ENCODE peak calls at places on chromosomes 13 and 19, in four cellular contexts. C is cardiac fibroblast, Y is A549, J is heart left ventricle. E is an unnamed sample.

GRCh38 chr13:77388944-77389616 is 62.2 kb upstream of the MYCBP2 start:
- DNase-seq in J (no peak), Y (no peak), C (no peak), E (no peak)

GRCh38 chr13:39602277-39602613 is 748 bp downstream of the LHFPL6 start:
- DNase-seq in C (no peak), J (no peak), Y (peak), E (no peak)

GRCh38 chr13:100394005-100394695 is 194.4 kb downstream of the GGACT start:
- DNase-seq in C (peak), Y (no peak), J (no peak), E (peak)

GRCh38 chr13:36096411-36097184 is 34.6 kb downstream of the DCLK1 start:
- DNase-seq in C (peak), J (no peak), Y (no peak), E (no peak)

GRCh38 chr13:109783815-109784589 is 2.4 kb downstream of the IRS2 start:
- DNase-seq in C (no peak), Y (no peak), J (no peak), E (no peak)

GRCh38 chr13:102591988-102592781 is 4.6 kb upstream of the TPP2 start:
- DNase-seq in J (peak), Y (peak), C (peak), E (peak)

GRCh38 chr19:42965204-42965603 is 28.2 kb upstream of the PSG7 start:
- DNase-seq in C (peak), Y (peak), J (no peak), E (peak)

GRCh38 chr13:67062160-67062559 is 168.0 kb downstream of the PCDH9 start:
- DNase-seq in J (no peak), C (no peak), Y (no peak), E (no peak)

GRCh38 chr13:75327132-75327505 is 154.8 kb downstream of the TBC1D4 start:
- DNase-seq in C (no peak), J (no peak), Y (no peak), E (no peak)

DNA sequence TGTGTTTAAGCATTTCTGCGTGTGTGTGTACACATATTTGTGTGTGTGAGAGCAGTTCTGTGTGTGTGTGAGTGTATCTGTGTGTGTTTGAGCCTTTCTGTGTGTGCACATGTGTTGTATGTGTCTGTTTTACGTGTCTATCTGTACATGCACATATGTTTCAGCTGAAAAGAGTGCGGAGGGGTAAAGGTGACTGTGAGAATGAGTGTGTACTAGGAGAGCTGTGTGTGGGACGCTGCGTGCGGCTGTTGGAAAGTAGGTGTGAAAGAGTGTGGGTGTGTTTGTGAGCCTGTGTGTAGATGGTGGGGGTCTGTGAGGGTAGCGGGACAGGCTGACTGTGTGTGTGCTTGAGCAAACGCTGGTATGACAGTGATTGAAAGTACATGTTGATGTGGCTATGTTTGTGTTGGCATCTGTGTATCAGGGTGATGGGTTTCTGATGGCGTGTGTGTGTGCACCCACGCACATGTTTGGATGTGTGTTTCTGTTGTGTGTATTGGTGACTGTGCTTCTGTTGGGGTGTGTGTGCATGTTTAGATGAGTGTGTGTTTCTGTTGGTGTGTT is 7.5 kb upstream of the TPM4 start:
- DNase-seq in C (no peak), Y (no peak), J (no peak), E (no peak)
- H3K4me3 ChIP-seq in C (peak), Y (no peak), J (no peak), E (peak)

GRCh38 chr19:10395003-10395402 is 8.3 kb downstream of the CDC37 start:
- DNase-seq in Y (no peak), C (no peak), J (no peak), E (no peak)

GRCh38 chr19:10398819-10399218 is 4.5 kb downstream of the CDC37 start:
- DNase-seq in C (no peak), Y (no peak), J (no peak), E (no peak)

GRCh38 chr19:10395436-10395835 is 7.9 kb downstream of the CDC37 start:
- DNase-seq in Y (no peak), J (no peak), C (no peak), E (no peak)

GRCh38 chr19:10393137-10393536 is 10.2 kb downstream of the CDC37 start:
- DNase-seq in Y (no peak), C (no peak), J (no peak), E (no peak)

GRCh38 chr19:10395853-10396355 is 7.4 kb downstream of the CDC37 start:
- DNase-seq in J (no peak), Y (no peak), C (no peak), E (no peak)
- TF ChIP-seq CTCF in J (no peak), Y (no peak), C (no peak), E (no peak)

DNA sequence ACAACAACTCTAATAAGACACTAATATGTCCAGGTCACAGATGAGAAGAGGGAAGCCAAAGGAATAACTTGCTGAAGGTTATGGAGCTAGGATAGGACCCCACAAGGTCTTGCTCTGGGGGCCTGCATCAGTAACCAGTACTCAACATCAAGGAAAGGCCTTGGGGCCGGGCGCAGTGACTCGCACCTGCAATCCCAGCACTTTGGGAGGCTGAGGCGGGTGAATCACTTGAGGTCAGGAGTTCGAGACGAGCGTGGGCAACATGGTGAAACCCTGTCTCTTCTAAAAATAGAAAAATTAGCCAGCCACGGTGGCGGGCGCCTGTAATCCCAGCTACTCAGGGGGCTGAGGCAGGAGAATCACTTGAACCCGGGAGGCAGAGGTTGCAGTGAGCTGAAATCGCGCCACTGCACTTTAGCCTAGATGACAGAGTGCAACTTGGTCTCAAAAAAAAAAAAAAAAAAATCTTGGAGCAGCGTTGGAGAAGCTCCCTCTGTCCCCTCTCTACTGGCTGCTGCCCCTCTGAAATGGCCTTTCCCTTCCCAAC is 1.8 kb downstream of the LONP1 start:
- DNase-seq in J (no peak), C (peak), Y (no peak), E (peak)
- H3K4me3 ChIP-seq in J (peak), C (peak), Y (peak), E (peak)

GRCh38 chr13:93218583-93218982 is 8.0 kb upstream of the GPC6 start:
- DNase-seq in J (no peak), C (no peak), Y (no peak), E (no peak)
- TF ChIP-seq CTCF in J (no peak), C (no peak), Y (no peak), E (no peak)

DNA sequence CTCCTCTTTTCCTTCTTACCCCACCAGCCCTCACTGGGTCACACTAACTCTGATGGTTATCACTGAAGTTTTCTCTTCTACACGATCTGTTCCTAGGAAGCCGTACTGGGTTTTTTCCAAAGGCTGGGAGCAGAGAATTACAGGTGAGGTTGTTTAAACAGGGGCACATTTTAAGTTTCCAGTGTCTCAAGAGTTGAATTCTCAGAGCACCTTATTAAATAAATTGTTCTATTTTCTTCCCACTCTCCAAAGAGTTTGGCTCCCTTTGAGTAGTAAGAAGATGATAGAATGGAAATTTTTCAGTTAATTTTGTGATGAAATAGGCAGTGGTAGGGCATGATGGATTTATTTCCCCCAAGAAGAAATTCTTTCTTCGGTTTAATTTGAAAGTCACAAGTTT is at the start of gene OR7D4:
- DNase-seq in J (no peak), C (no peak), Y (no peak), E (no peak)
- H3K4me3 ChIP-seq in J (no peak), C (no peak), Y (no peak), E (no peak)

GRCh38 chr19:19587776-19588175 is 30.7 kb downstream of the PBX4 start:
- DNase-seq in C (no peak), J (no peak), Y (no peak), E (no peak)
- TF ChIP-seq CTCF in C (no peak), J (no peak), Y (no peak), E (no peak)

GRCh38 chr13:21067794-21068193 is 6.4 kb upstream of the LATS2 start:
- DNase-seq in J (no peak), Y (no peak), C (no peak), E (no peak)

GRCh38 chr13:21071015-21071414 is 9.6 kb upstream of the LATS2 start:
- DNase-seq in Y (no peak), J (no peak), C (no peak), E (peak)

GRCh38 chr13:21066946-21067345 is 5.6 kb upstream of the LATS2 start:
- DNase-seq in Y (no peak), J (no peak), C (no peak), E (no peak)

GRCh38 chr13:21071894-21072293 is 10.5 kb upstream of the LATS2 start:
- DNase-seq in Y (no peak), J (no peak), C (no peak), E (peak)

GRCh38 chr13:21069561-21070004 is 8.2 kb upstream of the LATS2 start:
- DNase-seq in Y (peak), J (no peak), C (peak), E (peak)
- H3K4me3 ChIP-seq in Y (no peak), J (no peak), C (no peak), E (no peak)

E was measured in AG10803.